ENCODE peak calls at places on chromosome 5, in eight cellular contexts. X, E, P, T, F, U, H and M are unnamed samples.

GRCh38 chr5:140632366-140633080 is 452 bp downstream of the CD14 start:
- DNase-seq in P (no peak), E (no peak), X (no peak), U (no peak), T (peak), F (no peak), H (peak), M (peak)

GRCh38 chr5:112238473-112238872 is 180.6 kb downstream of the EPB41L4A start:
- DNase-seq in P (no peak), H (no peak), F (no peak), X (no peak), T (no peak), E (no peak), U (no peak), M (no peak)

GRCh38 chr5:146111409-146111808 is 6.0 kb upstream of the PLAC8L1 start:
- DNase-seq in P (no peak), E (no peak), X (no peak), T (no peak), F (no peak), H (no peak), U (no peak), M (no peak)

GRCh38 chr5:143828710-143829109 is 16.7 kb downstream of the HMHB1 start:
- DNase-seq in F (no peak), H (no peak), T (no peak), U (no peak), E (no peak), P (no peak), X (no peak), M (no peak)

GRCh38 chr5:61353293-61353692 is 21.2 kb downstream of the ZSWIM6 start:
- DNase-seq in X (no peak), E (no peak), P (no peak), F (no peak), U (no peak), H (no peak), T (no peak), M (no peak)

GRCh38 chr5:173969167-173970049 is 19.6 kb upstream of the C5orf47 start:
- DNase-seq in E (no peak), H (no peak), X (no peak), F (no peak), T (peak), U (no peak), P (no peak), M (no peak)

GRCh38 chr5:157926171-157926671 is 67.3 kb upstream of the CLINT1 start:
- DNase-seq in X (no peak), P (no peak), E (no peak), U (no peak), F (no peak), H (no peak), T (no peak), M (no peak)

GRCh38 chr5:15598294-15598902 is 98.4 kb downstream of the FBXL7 start:
- DNase-seq in P (no peak), E (peak), U (no peak), F (no peak), H (no peak), T (peak), X (peak), M (no peak)

GRCh38 chr5:50564079-50564478 is 102.4 kb upstream of the PARP8 start:
- DNase-seq in E (no peak), U (no peak), H (no peak), F (peak), X (no peak), T (peak), P (no peak), M (no peak)

GRCh38 chr5:95760291-95761191 is 29.4 kb downstream of the RHOBTB3 start:
- DNase-seq in F (peak), U (peak), H (no peak), E (no peak), X (no peak), P (no peak), T (peak), M (no peak)

GRCh38 chr5:113508756-113509155 is 4.7 kb upstream of the YTHDC2 start:
- DNase-seq in F (no peak), T (peak), P (no peak), H (no peak), E (no peak), U (no peak), X (no peak), M (no peak)

GRCh38 chr5:168317521-168318147 is 26.2 kb downstream of the WWC1 start:
- DNase-seq in X (peak), F (peak), H (no peak), P (peak), U (peak), T (peak), E (peak), M (no peak)

GRCh38 chr5:15020731-15021130 is 149.2 kb upstream of the ANKH start:
- DNase-seq in P (no peak), E (no peak), U (no peak), T (no peak), X (no peak), H (no peak), F (no peak), M (no peak)

GRCh38 chr5:25295067-25295466 is 650.3 kb upstream of the CDH10 start:
- DNase-seq in U (no peak), X (no peak), H (no peak), F (no peak), P (no peak), E (no peak), T (no peak), M (no peak)

GRCh38 chr5:1037123-1037670 is 28.6 kb downstream of the NKD2 start:
- DNase-seq in F (no peak), H (no peak), P (peak), X (peak), E (no peak), T (no peak), U (no peak), M (no peak)

GRCh38 chr5:135156715-135157404 is 122.8 kb upstream of the PITX1 start:
- DNase-seq in U (no peak), X (no peak), E (no peak), F (no peak), H (no peak), T (no peak), P (no peak), M (no peak)

GRCh38 chr5:54197018-54197417 is 113.4 kb downstream of the ARL15 start:
- DNase-seq in H (no peak), E (no peak), P (no peak), U (no peak), X (no peak), T (no peak), F (no peak), M (no peak)

GRCh38 chr5:173300389-173301047 is 27.7 kb downstream of the STC2 start:
- DNase-seq in E (no peak), H (no peak), U (no peak), P (no peak), T (no peak), F (no peak), X (no peak), M (no peak)

GRCh38 chr5:138954257-138955012 is 79.3 kb upstream of the LRRTM2 start:
- DNase-seq in T (no peak), P (peak), E (no peak), H (no peak), U (no peak), X (no peak), F (no peak), M (no peak)

GRCh38 chr5:51382759-51383493 is at the start of gene ISL1:
- DNase-seq in P (peak), E (peak), T (peak), F (no peak), U (no peak), H (no peak), X (peak), M (no peak)

GRCh38 chr5:172749881-172750608 is 20.9 kb downstream of the DUSP1 start:
- DNase-seq in U (peak), H (no peak), E (no peak), F (no peak), P (no peak), T (no peak), X (no peak), M (no peak)

GRCh38 chr5:125798311-125798710 is 624.9 kb upstream of the GRAMD2B start:
- DNase-seq in P (no peak), T (peak), H (no peak), E (no peak), U (no peak), F (no peak), X (peak), M (no peak)

GRCh38 chr5:168404366-168404765 is 81.9 kb upstream of the RARS1 start:
- DNase-seq in H (no peak), T (peak), F (no peak), P (no peak), U (peak), X (no peak), E (no peak), M (no peak)

GRCh38 chr5:95861221-95861857 is 38.8 kb upstream of the GLRX start:
- DNase-seq in U (peak), E (peak), T (peak), H (no peak), P (no peak), F (no peak), X (no peak), M (no peak)

GRCh38 chr5:55638455-55638854 is 73.7 kb downstream of the SLC38A9 start:
- DNase-seq in T (no peak), X (no peak), U (no peak), F (no peak), H (no peak), E (no peak), P (no peak), M (no peak)

GRCh38 chr5:155575861-155576260 is 562.3 kb downstream of the KIF4B start:
- DNase-seq in H (no peak), U (no peak), F (no peak), P (no peak), T (no peak), X (no peak), E (no peak), M (no peak)

GRCh38 chr5:2896371-2897275 is 145.1 kb upstream of the IRX2 start:
- DNase-seq in E (no peak), X (no peak), T (no peak), H (no peak), U (no peak), F (no peak), P (no peak), M (no peak)

GRCh38 chr5:103094737-103095136 is 25.2 kb downstream of the GIN1 start:
- DNase-seq in T (no peak), E (no peak), U (no peak), F (no peak), X (no peak), P (no peak), H (no peak), M (no peak)

GRCh38 chr5:95934207-95934804 is 27.3 kb downstream of the ELL2 start:
- DNase-seq in X (no peak), U (no peak), H (no peak), F (no peak), E (no peak), T (no peak), P (no peak), M (no peak)

GRCh38 chr5:169356811-169357210 is 55.9 kb upstream of the SLIT3 start:
- DNase-seq in E (no peak), X (no peak), F (no peak), T (no peak), H (no peak), U (no peak), P (no peak), M (no peak)

GRCh38 chr5:96384353-96384752 is 48.7 kb downstream of the PCSK1 start:
- DNase-seq in U (peak), X (no peak), E (no peak), H (no peak), F (no peak), T (peak), P (no peak), M (no peak)

GRCh38 chr5:76804266-76804665 is 14.6 kb upstream of the F2RL1 start:
- DNase-seq in T (peak), F (no peak), E (no peak), H (no peak), P (no peak), U (no peak), X (no peak), M (no peak)

GRCh38 chr5:122775713-122776084 is 819 bp downstream of the SNX2 start:
- DNase-seq in X (no peak), P (no peak), T (no peak), F (peak), E (no peak), U (no peak), H (no peak), M (no peak)

GRCh38 chr5:173341911-173342535 is 13.8 kb upstream of the STC2 start:
- DNase-seq in H (no peak), U (no peak), F (peak), T (no peak), X (no peak), E (no peak), P (no peak), M (no peak)

GRCh38 chr5:73338201-73339126 is 110.1 kb downstream of the FOXD1 start:
- DNase-seq in H (no peak), X (no peak), P (peak), T (peak), F (no peak), E (no peak), U (no peak), M (no peak)

GRCh38 chr5:172504736-172505402 is 50.5 kb upstream of the SH3PXD2B start:
- DNase-seq in U (no peak), E (no peak), P (no peak), F (no peak), H (no peak), X (no peak), T (no peak), M (no peak)